ENCODE peak calls at places on chromosomes 13 and 19, in seven cellular contexts. One of them, this sample, is unnamed.

GRCh38 chr19:19406878-19407639 is 1.6 kb downstream of the GATAD2A start:
- DNase-seq in fibroblast of pulmonary artery: peak; percentile 55
- DNase-seq in astrocyte of the spinal cord: peak; percentile 50
- DNase-seq in PC-3: peak; percentile 61
- DNase-seq in cardiac muscle cell: peak; percentile 45
- DNase-seq in osteoblast: no peak
- DNase-seq in adrenal gland: peak; percentile 67
- DNase-seq in this sample: no peak

GRCh38 chr13:70333752-70334151 is 225.5 kb upstream of the KLHL1 start:
- DNase-seq in fibroblast of pulmonary artery: no peak
- DNase-seq in astrocyte of the spinal cord: no peak
- DNase-seq in PC-3: no peak
- DNase-seq in cardiac muscle cell: no peak
- DNase-seq in osteoblast: no peak
- DNase-seq in adrenal gland: no peak
- DNase-seq in this sample: no peak

GRCh38 chr13:49457221-49457620 is 13.1 kb downstream of the SETDB2 start:
- DNase-seq in fibroblast of pulmonary artery: no peak
- DNase-seq in astrocyte of the spinal cord: no peak
- DNase-seq in PC-3: peak; percentile 39
- DNase-seq in cardiac muscle cell: no peak
- DNase-seq in osteoblast: no peak
- DNase-seq in adrenal gland: peak; percentile 29
- DNase-seq in this sample: no peak

GRCh38 chr13:20353973-20354372 is 121.9 kb upstream of the GJB6 start:
- DNase-seq in fibroblast of pulmonary artery: peak; percentile 62
- DNase-seq in astrocyte of the spinal cord: peak; percentile 57
- DNase-seq in PC-3: peak; percentile 74
- DNase-seq in cardiac muscle cell: peak; percentile 64
- DNase-seq in osteoblast: no peak
- DNase-seq in adrenal gland: no peak
- DNase-seq in this sample: no peak

GRCh38 chr19:55594996-55595530 is 4.3 kb downstream of the FIZ1 start:
- DNase-seq in fibroblast of pulmonary artery: no peak
- DNase-seq in astrocyte of the spinal cord: no peak
- DNase-seq in PC-3: no peak
- DNase-seq in cardiac muscle cell: no peak
- DNase-seq in osteoblast: peak; percentile 36
- DNase-seq in adrenal gland: no peak
- DNase-seq in this sample: no peak

GRCh38 chr13:79710376-79710775 is 229.4 kb downstream of the NDFIP2 start:
- DNase-seq in fibroblast of pulmonary artery: peak; percentile 66
- DNase-seq in astrocyte of the spinal cord: peak; percentile 21
- DNase-seq in PC-3: no peak
- DNase-seq in cardiac muscle cell: peak; percentile 71
- DNase-seq in osteoblast: no peak
- DNase-seq in adrenal gland: no peak
- DNase-seq in this sample: peak; percentile 67

GRCh38 chr19:47430041-47430802 is 10.9 kb upstream of the MEIS3 start:
- DNase-seq in fibroblast of pulmonary artery: peak; percentile 51
- DNase-seq in astrocyte of the spinal cord: peak; percentile 38
- DNase-seq in PC-3: no peak
- DNase-seq in cardiac muscle cell: peak; percentile 71
- DNase-seq in osteoblast: peak; percentile 95
- DNase-seq in adrenal gland: peak; percentile 59
- DNase-seq in this sample: no peak

GRCh38 chr19:5218255-5218855 is 122.3 kb downstream of the PTPRS start:
- DNase-seq in fibroblast of pulmonary artery: no peak
- DNase-seq in astrocyte of the spinal cord: no peak
- DNase-seq in PC-3: no peak
- DNase-seq in cardiac muscle cell: no peak
- DNase-seq in osteoblast: peak; percentile 55
- DNase-seq in adrenal gland: no peak
- DNase-seq in this sample: no peak

GRCh38 chr13:113411216-113412023 is 41.9 kb downstream of the ADPRHL1 start:
- DNase-seq in fibroblast of pulmonary artery: peak; percentile 70
- DNase-seq in astrocyte of the spinal cord: peak; percentile 96
- DNase-seq in PC-3: peak; percentile 86
- DNase-seq in cardiac muscle cell: peak; percentile 74
- DNase-seq in osteoblast: peak; percentile 99
- DNase-seq in adrenal gland: no peak
- DNase-seq in this sample: peak; percentile 94

GRCh38 chr19:42538841-42539709 is 10.8 kb upstream of the CEACAM1 start:
- DNase-seq in fibroblast of pulmonary artery: no peak
- DNase-seq in astrocyte of the spinal cord: no peak
- DNase-seq in PC-3: no peak
- DNase-seq in cardiac muscle cell: no peak
- DNase-seq in osteoblast: no peak
- DNase-seq in adrenal gland: no peak
- DNase-seq in this sample: no peak

GRCh38 chr19:45404557-45405434 is at the start of gene PPP1R13L:
- DNase-seq in fibroblast of pulmonary artery: peak; percentile 85
- DNase-seq in astrocyte of the spinal cord: peak; percentile 87
- DNase-seq in PC-3: peak; percentile 90
- DNase-seq in cardiac muscle cell: peak; percentile 80
- DNase-seq in osteoblast: peak; percentile 68
- DNase-seq in adrenal gland: peak; percentile 91
- DNase-seq in this sample: peak; percentile 42

GRCh38 chr13:64855506-64855905 is 2374.6 kb downstream of the PCDH9 start:
- DNase-seq in fibroblast of pulmonary artery: peak; percentile 62
- DNase-seq in astrocyte of the spinal cord: peak; percentile 50
- DNase-seq in PC-3: no peak
- DNase-seq in cardiac muscle cell: peak; percentile 65
- DNase-seq in osteoblast: no peak
- DNase-seq in adrenal gland: no peak
- DNase-seq in this sample: peak; percentile 38

GRCh38 chr13:106102776-106103175 is 432.7 kb downstream of the EFNB2 start:
- DNase-seq in fibroblast of pulmonary artery: no peak
- DNase-seq in astrocyte of the spinal cord: no peak
- DNase-seq in PC-3: no peak
- DNase-seq in cardiac muscle cell: no peak
- DNase-seq in osteoblast: no peak
- DNase-seq in adrenal gland: no peak
- DNase-seq in this sample: no peak

GRCh38 chr13:106105153-106105552 is 430.3 kb downstream of the EFNB2 start:
- DNase-seq in fibroblast of pulmonary artery: no peak
- DNase-seq in astrocyte of the spinal cord: no peak
- DNase-seq in PC-3: peak; percentile 32
- DNase-seq in cardiac muscle cell: no peak
- DNase-seq in osteoblast: no peak
- DNase-seq in adrenal gland: no peak
- DNase-seq in this sample: no peak

GRCh38 chr13:106103779-106104178 is 431.7 kb downstream of the EFNB2 start:
- DNase-seq in fibroblast of pulmonary artery: peak; percentile 65
- DNase-seq in astrocyte of the spinal cord: peak; percentile 83
- DNase-seq in PC-3: peak; percentile 83
- DNase-seq in cardiac muscle cell: peak; percentile 84
- DNase-seq in osteoblast: peak; percentile 78
- DNase-seq in adrenal gland: no peak
- DNase-seq in this sample: no peak

GRCh38 chr13:106101201-106101600 is 434.3 kb downstream of the EFNB2 start:
- DNase-seq in fibroblast of pulmonary artery: no peak
- DNase-seq in astrocyte of the spinal cord: no peak
- DNase-seq in PC-3: peak; percentile 20
- DNase-seq in cardiac muscle cell: no peak
- DNase-seq in osteoblast: no peak
- DNase-seq in adrenal gland: no peak
- DNase-seq in this sample: no peak

DNA sequence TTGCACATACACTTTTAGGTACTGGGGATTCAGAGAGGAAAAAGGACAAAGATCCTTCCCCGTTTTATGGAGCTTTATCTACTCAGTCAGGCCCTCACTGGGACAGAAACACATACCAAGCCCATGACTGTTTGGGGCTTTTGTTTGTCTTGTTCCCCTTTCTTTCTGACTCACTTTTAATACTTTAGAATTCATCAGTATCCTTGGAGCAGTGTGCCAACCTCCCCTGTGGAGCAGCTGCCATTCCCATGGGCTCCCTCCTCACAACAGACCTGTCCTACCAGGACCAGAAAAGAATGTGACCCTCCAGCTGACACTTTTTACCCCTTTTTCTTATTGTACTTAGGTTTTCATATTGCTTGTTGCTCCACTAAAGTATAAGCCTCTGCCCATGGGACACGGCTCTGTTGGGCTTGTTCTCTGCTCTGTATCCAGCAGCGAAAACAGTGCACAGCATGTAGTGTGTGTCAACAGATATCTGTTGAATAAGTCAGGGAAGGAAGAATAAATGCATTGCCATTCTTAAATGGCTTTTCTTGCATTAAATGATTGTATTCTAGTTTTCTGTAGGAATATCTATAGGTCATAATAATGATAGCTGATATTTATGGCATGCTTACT is 431.1 kb downstream of the EFNB2 start:
- DNase-seq in fibroblast of pulmonary artery: peak; percentile 85
- DNase-seq in astrocyte of the spinal cord: peak; percentile 95
- DNase-seq in PC-3: peak; percentile 91
- DNase-seq in cardiac muscle cell: peak; percentile 81
- DNase-seq in osteoblast: peak; percentile 88
- DNase-seq in adrenal gland: no peak
- DNase-seq in this sample: peak; percentile 78
- H3K4me3 ChIP-seq in fibroblast of pulmonary artery: no peak overlapping the region
- H3K4me3 ChIP-seq in astrocyte of the spinal cord: no peak overlapping the region
- H3K4me3 ChIP-seq in PC-3: peak overlapping the region; percentile 46
- H3K4me3 ChIP-seq in cardiac muscle cell: no peak overlapping the region
- H3K4me3 ChIP-seq in osteoblast: peak overlapping the region; percentile 21
- H3K4me3 ChIP-seq in adrenal gland: no peak overlapping the region
- H3K4me3 ChIP-seq in this sample: no peak overlapping the region

GRCh38 chr13:97659602-97660001 is 225.6 kb downstream of the RAP2A start:
- DNase-seq in fibroblast of pulmonary artery: peak; percentile 56
- DNase-seq in astrocyte of the spinal cord: peak; percentile 13
- DNase-seq in PC-3: no peak
- DNase-seq in cardiac muscle cell: peak; percentile 59
- DNase-seq in osteoblast: no peak
- DNase-seq in adrenal gland: peak; percentile 42
- DNase-seq in this sample: no peak
- TF ChIP-seq CTCF in fibroblast of pulmonary artery: peak; percentile 53
- TF ChIP-seq CTCF in astrocyte of the spinal cord: peak; percentile 31
- TF ChIP-seq CTCF in PC-3: peak; percentile 35
- TF ChIP-seq CTCF in cardiac muscle cell: peak; percentile 52
- TF ChIP-seq CTCF in osteoblast: no peak
- TF ChIP-seq CTCF in adrenal gland: peak; percentile 52
- TF ChIP-seq CTCF in this sample: peak; percentile 30

DNA sequence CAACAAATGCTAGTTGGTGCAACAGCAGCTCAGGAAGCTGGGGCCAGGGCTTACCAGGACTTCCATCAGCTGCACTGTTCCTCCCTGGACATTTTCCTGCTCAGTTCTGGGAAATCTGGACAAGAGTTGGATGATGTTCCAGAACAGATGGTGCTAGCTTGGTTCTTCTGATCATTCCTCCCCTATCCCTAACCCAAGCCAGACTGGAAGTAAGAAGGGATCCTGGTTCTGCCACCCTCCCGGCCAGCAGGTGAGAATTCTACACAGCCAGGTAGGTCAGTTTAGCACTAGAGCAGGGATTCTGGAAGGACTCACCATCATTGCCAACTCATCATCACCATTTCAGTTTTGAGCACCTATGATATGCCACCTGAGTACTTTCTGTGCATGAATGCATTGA is 30.2 kb downstream of the CACNA1A start:
- DNase-seq in fibroblast of pulmonary artery: no peak
- DNase-seq in astrocyte of the spinal cord: no peak
- DNase-seq in PC-3: no peak
- DNase-seq in cardiac muscle cell: no peak
- DNase-seq in osteoblast: no peak
- DNase-seq in adrenal gland: no peak
- DNase-seq in this sample: no peak
- H3K4me3 ChIP-seq in fibroblast of pulmonary artery: no peak overlapping the region
- H3K4me3 ChIP-seq in astrocyte of the spinal cord: no peak overlapping the region
- H3K4me3 ChIP-seq in PC-3: no peak overlapping the region
- H3K4me3 ChIP-seq in cardiac muscle cell: no peak overlapping the region
- H3K4me3 ChIP-seq in osteoblast: no peak overlapping the region
- H3K4me3 ChIP-seq in adrenal gland: no peak overlapping the region
- H3K4me3 ChIP-seq in this sample: no peak overlapping the region

DNA sequence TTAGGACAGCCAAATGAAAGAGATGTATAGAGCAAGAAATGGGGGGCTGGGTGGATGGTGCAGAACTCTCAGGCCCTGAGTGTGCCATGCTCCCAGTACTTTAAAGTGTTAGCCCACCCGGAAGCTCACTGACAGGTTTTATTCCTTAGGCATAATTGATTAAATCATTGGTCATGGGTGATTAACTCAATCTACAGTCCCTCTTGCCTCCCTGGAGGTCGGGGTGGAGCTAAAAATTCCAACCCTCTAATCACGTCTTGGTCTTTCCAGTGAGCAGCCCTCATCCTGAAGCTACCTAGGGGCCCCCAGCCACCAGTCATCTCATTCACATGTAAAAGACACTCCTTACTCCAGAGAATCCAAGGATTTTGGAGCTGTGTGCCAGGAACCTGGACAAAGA is 9.8 kb upstream of the LEUTX start:
- DNase-seq in fibroblast of pulmonary artery: no peak
- DNase-seq in astrocyte of the spinal cord: no peak
- DNase-seq in PC-3: no peak
- DNase-seq in cardiac muscle cell: no peak
- DNase-seq in osteoblast: no peak
- DNase-seq in adrenal gland: no peak
- DNase-seq in this sample: no peak
- TF ChIP-seq CTCF in fibroblast of pulmonary artery: no peak
- TF ChIP-seq CTCF in astrocyte of the spinal cord: no peak
- TF ChIP-seq CTCF in PC-3: no peak
- TF ChIP-seq CTCF in cardiac muscle cell: no peak
- TF ChIP-seq CTCF in osteoblast: no peak
- TF ChIP-seq CTCF in adrenal gland: no peak
- TF ChIP-seq CTCF in this sample: no peak

This sample was measured in astrocyte of the cerebellum.